ENCODE peak calls at places on chromosome 18, in seven cellular contexts. Y is HCEC 1CT, V is G401, S is GM13976, A is IMR-90, Q is EL, M is transverse colon. T is an unnamed sample.

GRCh38 chr18:45423664-45424063 is 191.6 kb upstream of the SLC14A2 start:
- DNase-seq in Y (no peak), V (no peak), S (no peak), A (no peak), Q (no peak), M (no peak), T (no peak)

GRCh38 chr18:70036771-70037452 is 89.2 kb upstream of the CD226 start:
- DNase-seq in Y (no peak), V (no peak), S (peak; percentile 63), A (no peak), Q (no peak), M (no peak), T (no peak)

GRCh38 chr18:7879717-7880116 is 312.6 kb downstream of the PTPRM start:
- DNase-seq in Y (no peak), V (no peak), S (no peak), A (no peak), Q (no peak), M (no peak), T (no peak)

GRCh38 chr18:68847219-68847860 is 49.5 kb downstream of the CCDC102B start:
- DNase-seq in Y (peak; percentile 31), V (peak; percentile 45), S (no peak), A (peak; percentile 63), Q (peak; percentile 9), M (no peak), T (no peak)

GRCh38 chr18:10565835-10566234 is 40.0 kb downstream of the NAPG start:
- DNase-seq in Y (no peak), V (no peak), S (no peak), A (no peak), Q (no peak), M (no peak), T (peak; percentile 26)

GRCh38 chr18:32278148-32278799 is 88.4 kb downstream of the MEP1B start:
- DNase-seq in Y (no peak), V (no peak), S (no peak), A (no peak), Q (no peak), M (peak; percentile 38), T (no peak)

GRCh38 chr18:13366541-13366940 is 148.0 kb downstream of the LDLRAD4 start:
- DNase-seq in Y (no peak), V (no peak), S (no peak), A (no peak), Q (no peak), M (no peak), T (no peak)

GRCh38 chr18:21179590-21180220 is 62.3 kb upstream of the GREB1L start:
- DNase-seq in Y (peak; percentile 59), V (peak; percentile 53), S (peak; percentile 57), A (peak; percentile 73), Q (peak; percentile 70), M (peak; percentile 35), T (peak; percentile 81)

GRCh38 chr18:47868744-47869143 is 61.7 kb downstream of the SMAD2 start:
- DNase-seq in Y (no peak), V (no peak), S (no peak), A (no peak), Q (no peak), M (no peak), T (no peak)

GRCh38 chr18:23498877-23499570 is 4.3 kb upstream of the RMC1 start:
- DNase-seq in Y (peak; percentile 84), V (peak; percentile 51), S (peak; percentile 76), A (peak; percentile 74), Q (peak; percentile 75), M (peak; percentile 72), T (peak; percentile 91)

GRCh38 chr18:78587096-78587495 is 392.5 kb upstream of the SALL3 start:
- DNase-seq in Y (no peak), V (no peak), S (no peak), A (no peak), Q (no peak), M (no peak), T (no peak)

GRCh38 chr18:21672868-21673267 is 31.7 kb downstream of the ABHD3 start:
- DNase-seq in Y (peak; percentile 16), V (peak; percentile 97), S (no peak), A (peak; percentile 76), Q (peak; percentile 38), M (peak; percentile 45), T (no peak)

GRCh38 chr18:4549164-4549920 is 94.2 kb upstream of the DLGAP1 start:
- DNase-seq in Y (no peak), V (no peak), S (no peak), A (no peak), Q (no peak), M (no peak), T (no peak)

GRCh38 chr18:48896875-48897511 is 53.8 kb downstream of the SMAD7 start:
- DNase-seq in Y (peak; percentile 53), V (no peak), S (peak; percentile 75), A (peak; percentile 17), Q (peak; percentile 67), M (peak; percentile 53), T (peak; percentile 99)

GRCh38 chr18:48841381-48842258 is 109.1 kb downstream of the SMAD7 start:
- DNase-seq in Y (no peak), V (no peak), S (no peak), A (peak; percentile 57), Q (peak; percentile 66), M (no peak), T (peak; percentile 61)

GRCh38 chr18:44679912-44680270 is 797 bp upstream of the SETBP1 start:
- DNase-seq in Y (peak; percentile 1), V (peak; percentile 61), S (peak; percentile 65), A (peak; percentile 31), Q (peak; percentile 63), M (peak; percentile 62), T (no peak)

GRCh38 chr18:13256444-13257305 is 38.1 kb downstream of the LDLRAD4 start:
- DNase-seq in Y (no peak), V (no peak), S (no peak), A (no peak), Q (no peak), M (no peak), T (no peak)

GRCh38 chr18:2223859-2224258 is 347.4 kb downstream of the METTL4 start:
- DNase-seq in Y (peak; percentile 41), V (peak; percentile 30), S (no peak), A (peak; percentile 6), Q (peak; percentile 42), M (no peak), T (no peak)

GRCh38 chr18:65439184-65439583 is 311.6 kb upstream of the CDH7 start:
- DNase-seq in Y (no peak), V (no peak), S (no peak), A (no peak), Q (no peak), M (no peak), T (no peak)

GRCh38 chr18:8898990-8899389 is 193.6 kb downstream of the MTCL1 start:
- DNase-seq in Y (no peak), V (no peak), S (no peak), A (no peak), Q (no peak), M (no peak), T (no peak)

GRCh38 chr18:74571895-74572680 is 25.6 kb upstream of the ZNF407 start:
- DNase-seq in Y (no peak), V (no peak), S (no peak), A (no peak), Q (no peak), M (no peak), T (no peak)

GRCh38 chr18:8063733-8064132 is 496.6 kb downstream of the PTPRM start:
- DNase-seq in Y (no peak), V (no peak), S (no peak), A (no peak), Q (no peak), M (no peak), T (no peak)

GRCh38 chr18:10261315-10262276 is 192.8 kb upstream of the APCDD1 start:
- DNase-seq in Y (no peak), V (no peak), S (no peak), A (peak; percentile 52), Q (peak; percentile 15), M (no peak), T (peak; percentile 72)

GRCh38 chr18:39701071-39701783 is 2135.6 kb upstream of the CELF4 start:
- DNase-seq in Y (no peak), V (no peak), S (no peak), A (peak; percentile 8), Q (no peak), M (no peak), T (no peak)

GRCh38 chr18:10122116-10122515 is 208.3 kb downstream of the VAPA start:
- DNase-seq in Y (peak; percentile 69), V (no peak), S (no peak), A (peak; percentile 86), Q (peak; percentile 89), M (no peak), T (no peak)

GRCh38 chr18:77046409-77046808 is 86.2 kb downstream of the MBP start:
- DNase-seq in Y (no peak), V (no peak), S (no peak), A (no peak), Q (no peak), M (no peak), T (no peak)

GRCh38 chr18:64380117-64380516 is 231.2 kb upstream of the LINC00305 start:
- DNase-seq in Y (no peak), V (no peak), S (peak; percentile 43), A (no peak), Q (no peak), M (no peak), T (no peak)

GRCh38 chr18:59993560-59993959 is 93.8 kb downstream of the PMAIP1 start:
- DNase-seq in Y (no peak), V (no peak), S (no peak), A (no peak), Q (no peak), M (no peak), T (no peak)

GRCh38 chr18:11339121-11339520 is 189.8 kb upstream of the PIEZO2 start:
- DNase-seq in Y (no peak), V (no peak), S (no peak), A (no peak), Q (no peak), M (no peak), T (no peak)

GRCh38 chr18:495452-495851 is 5.0 kb downstream of the COLEC12 start:
- DNase-seq in Y (no peak), V (no peak), S (no peak), A (no peak), Q (no peak), M (no peak), T (no peak)

GRCh38 chr18:596288-596881 is 403 bp upstream of the CLUL1 start:
- DNase-seq in Y (no peak), V (peak; percentile 67), S (peak; percentile 71), A (no peak), Q (no peak), M (no peak), T (no peak)

GRCh38 chr18:6382968-6383367 is 31.7 kb downstream of the L3MBTL4 start:
- DNase-seq in Y (no peak), V (no peak), S (no peak), A (no peak), Q (no peak), M (no peak), T (no peak)

GRCh38 chr18:63339920-63340484 is 20.4 kb upstream of the BCL2 start:
- DNase-seq in Y (peak; percentile 40), V (peak; percentile 46), S (no peak), A (peak; percentile 41), Q (peak; percentile 52), M (no peak), T (peak; percentile 61)

GRCh38 chr18:40159141-40160017 is 1795.7 kb upstream of the PIK3C3 start:
- DNase-seq in Y (peak; percentile 54), V (peak; percentile 77), S (no peak), A (peak; percentile 40), Q (no peak), M (no peak), T (no peak)

GRCh38 chr18:13412901-13413300 is 194.3 kb downstream of the LDLRAD4 start:
- DNase-seq in Y (no peak), V (no peak), S (no peak), A (no peak), Q (no peak), M (no peak), T (no peak)

GRCh38 chr18:5618037-5618688 is 74.4 kb upstream of the EPB41L3 start:
- DNase-seq in Y (no peak), V (no peak), S (no peak), A (no peak), Q (no peak), M (no peak), T (no peak)

GRCh38 chr18:500556-501405 is at the start of gene COLEC12:
- DNase-seq in Y (no peak), V (no peak), S (peak; percentile 32), A (no peak), Q (no peak), M (peak; percentile 10), T (no peak)